ENCODE peak calls at places on chromosomes 12 and 14, in four cellular contexts. D is cardiac muscle cell, P is fibroblast of mammary gland, Q is upper lobe of left lung. C is an unnamed sample.

GRCh38 chr12:51948066-51948465 is 3.4 kb upstream of the ACVR1B start:
- DNase-seq in Q (no peak), P (no peak), D (no peak), C (no peak)

GRCh38 chr12:110766311-110767154 is 23.8 kb upstream of the PPP1CC start:
- DNase-seq in Q (peak; percentile 25), D (no peak), P (peak; percentile 43), C (no peak)

GRCh38 chr14:85529803-85530574 is at the start of gene FLRT2:
- DNase-seq in Q (no peak), D (peak; percentile 29), P (peak; percentile 71), C (no peak)

GRCh38 chr12:91817512-91817911 is 328.1 kb downstream of the BTG1 start:
- DNase-seq in D (no peak), Q (no peak), P (peak; percentile 14), C (no peak)

GRCh38 chr12:15644700-15645099 is 144.5 kb downstream of the EPS8 start:
- DNase-seq in Q (no peak), D (no peak), P (peak; percentile 47), C (no peak)

GRCh38 chr12:126860210-126860609 is 1406.8 kb upstream of the TMEM132C start:
- DNase-seq in D (no peak), Q (no peak), P (no peak), C (no peak)

GRCh38 chr14:77838756-77839565 is 39.1 kb downstream of the ADCK1 start:
- DNase-seq in Q (no peak), D (no peak), P (no peak), C (peak; percentile 18)

GRCh38 chr12:19158909-19159308 is 29.4 kb downstream of the PLEKHA5 start:
- DNase-seq in Q (no peak), D (no peak), P (peak; percentile 25), C (no peak)

GRCh38 chr12:107660230-107660629 is 25.4 kb upstream of the PWP1 start:
- DNase-seq in Q (peak; percentile 24), D (no peak), P (no peak), C (no peak)

GRCh38 chr14:29955087-29955486 is 27.4 kb upstream of the PRKD1 start:
- DNase-seq in P (peak; percentile 31), Q (no peak), D (no peak), C (no peak)

GRCh38 chr12:77980782-77981181 is 150.1 kb downstream of the NAV3 start:
- DNase-seq in D (no peak), Q (no peak), P (peak; percentile 44), C (no peak)

GRCh38 chr12:52838871-52839446 is 4.8 kb upstream of the KRT79 start:
- DNase-seq in P (no peak), D (no peak), Q (no peak), C (no peak)

GRCh38 chr12:86104087-86104486 is 152.1 kb downstream of the MGAT4C start:
- DNase-seq in Q (no peak), D (no peak), P (no peak), C (no peak)

GRCh38 chr12:59486827-59487226 is 109.0 kb upstream of the SLC16A7 start:
- DNase-seq in Q (no peak), P (peak; percentile 39), D (no peak), C (no peak)

GRCh38 chr12:13387074-13387473 is 190.5 kb downstream of the EMP1 start:
- DNase-seq in Q (no peak), D (no peak), P (no peak), C (no peak)

GRCh38 chr12:90268574-90268973 is 559.9 kb upstream of the ATP2B1 start:
- DNase-seq in D (no peak), P (no peak), Q (no peak), C (no peak)

GRCh38 chr12:52210186-52210924 is 18.5 kb upstream of the KRT80 start:
- DNase-seq in D (no peak), Q (peak; percentile 81), P (peak; percentile 87), C (no peak)

GRCh38 chr14:105358943-105359342 is 39.4 kb upstream of the TEX22 start:
- DNase-seq in P (no peak), D (no peak), Q (no peak), C (no peak)

GRCh38 chr12:109951751-109952150 is 44.4 kb downstream of the GIT2 start:
- DNase-seq in Q (no peak), D (peak; percentile 55), P (peak; percentile 83), C (no peak)

DNA sequence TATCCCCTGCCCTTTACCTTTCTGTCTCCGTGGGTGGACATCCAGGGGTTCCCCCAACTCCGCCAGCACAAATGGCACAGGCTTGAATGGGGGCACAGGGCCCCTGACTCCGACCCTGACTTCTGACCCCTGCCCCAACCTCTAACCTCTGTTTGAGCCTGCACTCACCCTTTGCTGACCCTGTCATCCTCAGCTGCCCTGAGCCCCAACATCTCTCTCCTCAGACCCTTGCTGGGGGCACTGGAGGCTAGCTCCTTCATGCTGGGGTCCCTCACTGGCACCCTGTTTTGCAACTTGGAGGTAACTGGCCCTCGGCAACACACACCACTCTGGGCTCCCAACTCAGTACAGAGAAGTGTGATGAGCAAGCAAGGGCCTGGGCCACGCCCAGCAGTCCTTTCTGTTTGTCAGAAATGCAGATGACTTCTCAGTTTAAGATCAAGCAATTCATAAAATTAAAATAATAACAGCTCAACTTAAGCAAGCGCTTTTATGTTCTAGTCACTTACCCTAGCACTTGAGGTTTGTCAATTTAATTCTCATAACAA is 2.1 kb downstream of the IFI27 start:
- DNase-seq in P (no peak), D (no peak), Q (no peak), C (no peak)
- H3K4me3 ChIP-seq in P (no peak overlapping the region), D (no peak overlapping the region), Q (no peak overlapping the region), C (no peak overlapping the region)

GRCh38 chr12:8916154-8916553 is 1.8 kb downstream of the PHC1 start:
- DNase-seq in D (no peak), Q (no peak), P (no peak), C (no peak)

GRCh38 chr12:8912910-8913309 is 1.4 kb upstream of the PHC1 start:
- DNase-seq in D (no peak), Q (no peak), P (peak; percentile 5), C (peak; percentile 45)

GRCh38 chr12:8917031-8917430 is 2.7 kb downstream of the PHC1 start:
- DNase-seq in Q (no peak), D (no peak), P (no peak), C (no peak)

GRCh38 chr12:8913702-8914032 is 642 bp upstream of the PHC1 start:
- DNase-seq in D (peak; percentile 19), Q (no peak), P (peak; percentile 4), C (no peak)

DNA sequence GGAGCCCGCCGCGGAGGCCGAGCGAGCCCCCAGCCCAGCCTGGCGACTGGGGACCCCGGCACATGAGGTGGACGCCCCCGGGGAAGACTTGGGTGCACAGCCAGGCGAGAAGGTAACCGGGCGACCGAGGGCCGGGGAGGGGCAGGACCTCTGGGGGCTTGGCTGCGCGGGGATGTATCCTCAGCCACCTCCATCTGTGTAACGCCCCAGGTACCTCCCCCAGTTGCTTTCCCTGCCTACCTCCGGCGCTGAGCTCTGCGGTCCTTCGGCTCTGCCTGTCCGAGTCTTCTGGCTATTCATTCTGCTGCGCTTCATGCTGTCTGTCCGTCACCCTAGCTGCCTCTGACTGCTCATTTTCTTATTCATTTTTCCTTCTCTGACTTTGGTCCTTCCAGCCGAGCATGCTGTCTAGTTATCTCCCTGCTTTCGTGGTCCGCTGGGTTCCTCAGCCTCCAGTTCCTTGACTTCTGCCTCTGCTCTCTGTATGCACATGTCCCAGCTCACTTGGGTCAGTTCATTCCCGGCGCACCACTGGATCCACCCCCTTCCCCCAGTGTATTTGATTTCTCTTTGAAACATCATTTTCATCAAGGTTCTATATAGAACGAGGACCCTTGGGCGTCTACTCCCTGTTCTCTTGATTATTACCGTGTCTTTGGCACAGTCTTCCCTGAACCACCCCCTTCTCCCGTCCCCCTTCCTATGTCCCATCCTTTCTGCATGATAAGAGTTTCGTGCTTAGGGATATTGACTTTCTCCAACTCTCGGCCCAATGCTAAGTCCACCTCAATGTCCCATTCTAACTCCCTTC is 612 bp downstream of the PHC1 start:
- DNase-seq in D (peak; percentile 73), Q (peak; percentile 62), P (peak; percentile 45), C (peak; percentile 40)
- H3K4me3 ChIP-seq in D (peak overlapping the region; percentile 52), Q (peak overlapping the region; percentile 81), P (peak overlapping the region; percentile 88), C (peak overlapping the region; percentile 81)

DNA sequence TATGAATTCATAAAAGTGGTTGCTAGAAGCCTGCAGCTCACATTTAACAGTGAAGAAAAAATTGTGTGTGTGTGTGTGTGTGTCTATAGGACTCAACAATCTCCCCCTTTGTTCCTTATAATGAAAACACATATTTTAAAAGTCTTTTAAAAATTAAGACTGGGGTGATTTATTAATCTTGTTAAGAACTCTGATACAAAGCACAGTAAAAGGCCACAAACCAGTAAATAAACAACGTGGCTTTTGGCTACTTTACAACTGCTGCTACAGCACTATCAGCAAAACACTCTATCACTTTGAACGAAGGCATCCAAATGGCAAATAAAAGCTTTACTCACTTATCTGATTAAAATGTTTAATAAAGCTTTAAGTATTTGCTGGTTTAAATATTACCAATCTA is 614 bp upstream of the VCPKMT start:
- DNase-seq in D (no peak), P (peak; percentile 14), Q (no peak), C (no peak)
- H3K4me3 ChIP-seq in D (peak overlapping the region; percentile 88), P (peak overlapping the region; percentile 30), Q (no peak overlapping the region), C (peak overlapping the region; percentile 91)

GRCh38 chr14:69153848-69154208 is 909 bp upstream of the DCAF5 start:
- DNase-seq in Q (peak; percentile 56), D (peak; percentile 45), P (peak; percentile 37), C (no peak)

GRCh38 chr14:69152944-69153847 is at the start of gene DCAF5:
- DNase-seq in D (peak; percentile 96), Q (peak; percentile 98), P (peak; percentile 90), C (peak; percentile 90)

GRCh38 chr14:69154779-69155178 is 1.9 kb upstream of the DCAF5 start:
- DNase-seq in P (no peak), D (peak; percentile 48), Q (peak; percentile 68), C (no peak)

GRCh38 chr14:69151458-69152180 is 1.3 kb downstream of the DCAF5 start:
- DNase-seq in D (peak; percentile 89), P (peak; percentile 53), Q (peak; percentile 88), C (peak; percentile 60)

GRCh38 chr14:69152181-69152943 is 557 bp downstream of the DCAF5 start:
- DNase-seq in Q (peak; percentile 44), P (peak; percentile 40), D (peak; percentile 56), C (peak; percentile 66)
- H3K4me3 ChIP-seq in Q (peak overlapping the region; percentile 66), P (peak overlapping the region; percentile 71), D (peak overlapping the region; percentile 82), C (peak overlapping the region; percentile 84)